ENCODE peak calls at places on chromosomes 6 and 20, in ten cellular contexts. J, L, B, R, E, P, M, G, D and A are unnamed samples.

GRCh38 chr6:3819161-3820110 is 29.7 kb upstream of the FAM50B start:
- DNase-seq in L (no peak), E (no peak), B (no peak), D (no peak), J (no peak), G (no peak), R (no peak), P (no peak), M (no peak), A (no peak)

GRCh38 chr20:17969884-17970409 is 1.1 kb downstream of the MGME1 start:
- DNase-seq in J (no peak), L (no peak), D (peak; percentile 34), G (peak; percentile 77), R (peak; percentile 60), E (no peak), B (peak; percentile 65), M (peak; percentile 70), P (peak; percentile 29), A (peak; percentile 59)

GRCh38 chr6:9456241-9456658 is 958.6 kb downstream of the TFAP2A start:
- DNase-seq in B (peak; percentile 59), J (no peak), R (no peak), E (no peak), M (no peak), D (no peak), P (no peak), G (no peak), L (no peak), A (no peak)

GRCh38 chr6:113122060-113122459 is 735.1 kb upstream of the MARCKS start:
- DNase-seq in L (peak; percentile 45), M (peak; percentile 87), J (no peak), B (peak; percentile 66), P (no peak), D (peak; percentile 3), R (no peak), E (no peak), G (no peak), A (no peak)

GRCh38 chr20:46870041-46870440 is 24.6 kb upstream of the EYA2 start:
- DNase-seq in P (no peak), E (no peak), J (no peak), R (no peak), M (no peak), D (no peak), G (no peak), B (no peak), L (no peak), A (no peak)

GRCh38 chr6:138970856-138971425 is 17.1 kb downstream of the REPS1 start:
- DNase-seq in G (no peak), L (peak; percentile 67), J (peak; percentile 68), E (no peak), P (no peak), D (peak; percentile 39), M (peak; percentile 95), R (no peak), B (no peak), A (no peak)

GRCh38 chr20:20391766-20392165 is 23.9 kb downstream of the INSM1 start:
- DNase-seq in P (no peak), B (no peak), L (no peak), G (no peak), M (no peak), E (no peak), J (no peak), R (no peak), D (no peak), A (no peak)

GRCh38 chr20:34302312-34302722 is 838 bp downstream of the AHCY start:
- DNase-seq in J (no peak), M (peak; percentile 47), P (no peak), D (no peak), R (no peak), G (peak; percentile 32), L (no peak), E (no peak), B (no peak), A (no peak)

GRCh38 chr6:106508836-106509235 is 120.5 kb downstream of the RTN4IP1 start:
- DNase-seq in B (no peak), P (no peak), E (no peak), G (no peak), L (no peak), D (no peak), M (peak; percentile 52), J (no peak), R (no peak), A (no peak)

DNA sequence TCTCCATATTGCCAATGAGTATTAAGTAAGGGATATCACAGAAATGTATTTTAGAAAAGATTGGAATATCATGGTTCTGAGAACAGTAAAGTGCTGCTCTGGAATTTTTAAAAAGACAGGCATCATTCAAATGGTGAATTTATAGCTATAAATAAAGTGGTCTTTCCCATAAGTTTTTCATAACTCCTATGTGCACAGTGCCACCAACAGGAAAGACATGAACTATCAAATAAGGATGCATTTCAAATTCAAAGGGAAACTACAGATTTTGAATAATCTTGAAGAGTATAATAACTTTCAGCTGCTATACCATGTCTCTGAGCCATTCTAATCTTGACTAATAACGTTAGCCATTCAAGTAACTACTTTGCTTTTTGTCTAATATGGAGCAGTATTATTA is 456.8 kb upstream of the GJE1 start:
- DNase-seq in P (no peak), E (no peak), R (no peak), J (no peak), L (no peak), G (no peak), M (peak; percentile 27), D (no peak), B (no peak), A (no peak)
- TF ChIP-seq CTCF in P (no peak), E (no peak), R (no peak), J (no peak), L (peak; percentile 13), G (peak; percentile 26), M (peak; percentile 48), D (no peak), B (no peak), A (no peak)

GRCh38 chr20:49183444-49183843 is 4.7 kb downstream of the STAU1 start:
- DNase-seq in P (no peak), M (no peak), B (no peak), R (no peak), J (no peak), E (no peak), D (no peak), G (no peak), L (no peak), A (no peak)
- H3K27ac ChIP-seq in P (no peak overlapping the region), M (no peak overlapping the region), B (no peak overlapping the region), R (no peak overlapping the region), J (no peak overlapping the region), E (no peak overlapping the region), D (no peak overlapping the region), G (no peak overlapping the region), L (no peak overlapping the region), A (no peak overlapping the region)

DNA sequence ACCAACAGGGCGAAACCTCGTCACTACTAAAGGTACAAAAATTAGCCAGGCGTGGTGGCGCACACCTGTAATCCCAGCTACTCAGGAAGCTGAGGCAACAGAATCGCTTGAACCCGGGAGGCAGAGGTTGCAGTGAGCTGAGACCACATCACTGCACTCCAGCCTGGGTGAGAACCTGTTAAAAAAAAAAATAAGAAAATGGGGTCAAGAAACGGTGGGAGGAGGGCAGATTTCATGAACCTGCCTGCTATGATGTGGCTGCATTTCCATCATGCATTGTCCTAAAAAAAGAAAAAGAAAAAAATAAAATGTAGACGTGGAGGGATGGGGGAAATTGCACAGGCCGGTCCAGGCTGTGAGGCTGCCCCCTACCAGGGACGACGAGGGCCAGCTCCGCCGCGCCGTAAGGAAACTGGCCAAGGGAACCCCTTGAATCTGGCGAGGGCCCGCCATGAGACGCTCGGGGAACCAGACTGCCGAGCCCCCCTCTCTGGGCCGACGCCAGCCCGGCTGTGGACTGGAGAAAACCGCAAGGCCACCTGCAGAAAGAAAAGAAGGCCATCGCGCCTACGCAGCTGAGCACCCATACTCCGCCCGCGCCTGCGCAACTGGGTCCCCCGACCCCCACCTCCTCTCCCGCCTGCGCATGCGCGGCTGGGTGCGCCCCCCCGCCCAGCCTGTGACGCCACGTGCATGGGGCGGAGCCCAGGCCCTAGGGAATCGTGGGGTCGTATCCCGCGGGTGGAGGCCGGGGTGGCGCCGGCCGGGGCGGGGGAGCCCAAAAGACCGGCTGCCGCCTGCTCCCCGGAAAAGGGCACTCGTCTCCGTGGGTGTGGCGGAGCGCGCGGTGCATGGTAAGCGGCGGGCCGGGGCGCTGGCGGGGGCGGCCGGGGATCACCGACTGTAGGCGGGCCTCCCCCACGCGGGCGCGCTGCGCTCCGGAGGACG is at the start of gene ENTPD6:
- DNase-seq in D (peak; percentile 92), J (peak; percentile 92), L (peak; percentile 28), E (peak; percentile 96), G (peak; percentile 96), R (peak; percentile 94), P (peak; percentile 90), B (peak; percentile 94), M (peak; percentile 81), A (peak; percentile 90)
- TF ChIP-seq CTCF in D (no peak), J (no peak), L (no peak), E (no peak), G (no peak), R (no peak), P (no peak), B (no peak), M (peak; percentile 23), A (no peak)

DNA sequence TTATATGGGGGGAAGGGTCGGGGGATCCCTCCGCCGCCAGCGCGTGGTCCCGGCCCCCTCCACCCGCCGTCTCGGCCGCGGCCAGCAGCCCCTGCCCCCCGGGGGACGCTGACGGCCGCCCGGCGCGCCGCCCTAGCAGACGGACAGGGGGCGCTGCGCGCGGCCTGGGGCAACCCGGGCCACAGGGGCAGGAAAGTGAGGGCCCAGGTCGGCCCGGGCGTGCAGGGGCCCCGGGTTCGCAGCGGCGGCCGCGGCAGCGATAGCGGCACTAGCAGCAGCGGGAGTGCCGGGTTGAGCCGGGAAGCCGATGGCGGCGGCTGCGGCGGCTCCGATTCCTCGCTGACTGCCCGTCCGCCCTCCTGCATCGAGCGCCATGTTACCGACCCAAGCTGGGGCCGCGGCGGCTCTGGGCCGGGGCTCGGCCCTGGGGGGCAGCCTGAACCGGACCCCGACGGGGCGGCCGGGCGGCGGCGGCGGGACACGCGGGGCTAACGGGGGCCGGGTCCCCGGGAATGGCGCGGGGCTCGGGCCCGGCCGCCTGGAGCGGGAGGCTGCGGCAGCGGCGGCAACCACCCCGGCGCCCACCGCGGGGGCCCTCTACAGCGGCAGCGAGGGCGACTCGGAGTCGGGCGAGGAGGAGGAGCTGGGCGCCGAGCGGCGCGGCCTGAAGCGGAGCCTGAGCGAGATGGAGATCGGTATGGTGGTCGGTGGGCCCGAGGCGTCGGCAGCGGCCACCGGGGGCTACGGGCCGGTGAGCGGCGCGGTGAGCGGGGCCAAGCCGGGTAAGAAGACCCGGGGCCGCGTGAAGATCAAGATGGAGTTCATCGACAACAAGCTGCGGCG is 436 bp downstream of the SRF start:
- DNase-seq in B (no peak), P (peak; percentile 47), E (peak; percentile 50), R (no peak), J (no peak), M (no peak), G (no peak), D (no peak), L (no peak), A (peak; percentile 51)
- H3K27ac ChIP-seq in B (peak overlapping the region; percentile 74), P (peak overlapping the region; percentile 70), E (peak overlapping the region; percentile 78), R (peak overlapping the region; percentile 86), J (peak overlapping the region; percentile 94), M (peak overlapping the region; percentile 90), G (peak overlapping the region; percentile 38), D (peak overlapping the region; percentile 96), L (peak overlapping the region; percentile 22), A (peak overlapping the region; percentile 99)